ENCODE peak calls at places on chromosomes 5 and 9, in nine cellular contexts. One of them, this sample, is unnamed.

GRCh38 chr5:42836070-42836769 is 24.5 kb upstream of the SELENOP start:
- DNase-seq in spleen: no peak
- DNase-seq in GM23338: no peak
- DNase-seq in NCI-H460: no peak
- DNase-seq in NCI-H774: no peak
- DNase-seq in endothelial cell of umbilical vein: no peak
- DNase-seq in progenitor cell of endocrine pancreas: no peak
- DNase-seq in omental fat pad: no peak
- DNase-seq in left colon: no peak
- DNase-seq in this sample: no peak

GRCh38 chr9:98314381-98315066 is 59.1 kb upstream of the TBC1D2 start:
- DNase-seq in spleen: peak; percentile 25
- DNase-seq in left colon: no peak
- DNase-seq in NCI-H774: no peak
- DNase-seq in endothelial cell of umbilical vein: no peak
- DNase-seq in NCI-H460: peak; percentile 69
- DNase-seq in GM23338: no peak
- DNase-seq in omental fat pad: no peak
- DNase-seq in progenitor cell of endocrine pancreas: no peak
- DNase-seq in this sample: no peak

GRCh38 chr5:120794121-120794520 is 330.0 kb downstream of the PRR16 start:
- DNase-seq in progenitor cell of endocrine pancreas: no peak
- DNase-seq in left colon: no peak
- DNase-seq in omental fat pad: no peak
- DNase-seq in NCI-H460: no peak
- DNase-seq in spleen: no peak
- DNase-seq in GM23338: no peak
- DNase-seq in endothelial cell of umbilical vein: no peak
- DNase-seq in NCI-H774: no peak
- DNase-seq in this sample: no peak

GRCh38 chr9:134435527-134436355 is 109.5 kb downstream of the RXRA start:
- DNase-seq in spleen: no peak
- DNase-seq in left colon: no peak
- DNase-seq in GM23338: no peak
- DNase-seq in progenitor cell of endocrine pancreas: no peak
- DNase-seq in omental fat pad: no peak
- DNase-seq in NCI-H460: no peak
- DNase-seq in endothelial cell of umbilical vein: no peak
- DNase-seq in NCI-H774: no peak
- DNase-seq in this sample: no peak

GRCh38 chr5:134533115-134533815 is 7.8 kb downstream of the JADE2 start:
- DNase-seq in NCI-H774: no peak
- DNase-seq in endothelial cell of umbilical vein: no peak
- DNase-seq in spleen: peak; percentile 60
- DNase-seq in NCI-H460: no peak
- DNase-seq in left colon: no peak
- DNase-seq in GM23338: no peak
- DNase-seq in progenitor cell of endocrine pancreas: no peak
- DNase-seq in omental fat pad: no peak
- DNase-seq in this sample: peak; percentile 86

GRCh38 chr5:16579142-16579541 is 37.7 kb downstream of the RETREG1 start:
- DNase-seq in NCI-H460: no peak
- DNase-seq in NCI-H774: peak; percentile 47
- DNase-seq in omental fat pad: no peak
- DNase-seq in endothelial cell of umbilical vein: no peak
- DNase-seq in spleen: no peak
- DNase-seq in left colon: no peak
- DNase-seq in progenitor cell of endocrine pancreas: no peak
- DNase-seq in GM23338: no peak
- DNase-seq in this sample: no peak

GRCh38 chr9:98801562-98801961 is 5.2 kb upstream of the ANKS6 start:
- DNase-seq in omental fat pad: no peak
- DNase-seq in NCI-H774: no peak
- DNase-seq in spleen: no peak
- DNase-seq in left colon: no peak
- DNase-seq in endothelial cell of umbilical vein: no peak
- DNase-seq in NCI-H460: no peak
- DNase-seq in GM23338: no peak
- DNase-seq in progenitor cell of endocrine pancreas: no peak
- DNase-seq in this sample: no peak

GRCh38 chr9:134365791-134366222 is 39.6 kb downstream of the RXRA start:
- DNase-seq in progenitor cell of endocrine pancreas: no peak
- DNase-seq in GM23338: peak; percentile 35
- DNase-seq in NCI-H774: no peak
- DNase-seq in NCI-H460: no peak
- DNase-seq in left colon: no peak
- DNase-seq in spleen: no peak
- DNase-seq in endothelial cell of umbilical vein: no peak
- DNase-seq in omental fat pad: no peak
- DNase-seq in this sample: peak; percentile 72

GRCh38 chr9:131085370-131086122 is 10.8 kb upstream of the AIF1L start:
- DNase-seq in left colon: no peak
- DNase-seq in omental fat pad: no peak
- DNase-seq in NCI-H774: no peak
- DNase-seq in GM23338: no peak
- DNase-seq in endothelial cell of umbilical vein: no peak
- DNase-seq in spleen: no peak
- DNase-seq in progenitor cell of endocrine pancreas: no peak
- DNase-seq in NCI-H460: no peak
- DNase-seq in this sample: no peak

GRCh38 chr5:115329475-115329874 is 33.0 kb upstream of the CCDC112 start:
- DNase-seq in omental fat pad: no peak
- DNase-seq in left colon: no peak
- DNase-seq in progenitor cell of endocrine pancreas: no peak
- DNase-seq in spleen: no peak
- DNase-seq in NCI-H774: no peak
- DNase-seq in NCI-H460: no peak
- DNase-seq in endothelial cell of umbilical vein: no peak
- DNase-seq in GM23338: peak; percentile 89
- DNase-seq in this sample: no peak

GRCh38 chr5:1724822-1725602 is 74.6 kb downstream of the MRPL36 start:
- DNase-seq in NCI-H460: no peak
- DNase-seq in endothelial cell of umbilical vein: no peak
- DNase-seq in GM23338: peak; percentile 73
- DNase-seq in omental fat pad: no peak
- DNase-seq in spleen: no peak
- DNase-seq in NCI-H774: no peak
- DNase-seq in left colon: no peak
- DNase-seq in progenitor cell of endocrine pancreas: peak; percentile 10
- DNase-seq in this sample: no peak

GRCh38 chr5:150341331-150341730 is 16.2 kb upstream of the TCOF1 start:
- DNase-seq in progenitor cell of endocrine pancreas: no peak
- DNase-seq in endothelial cell of umbilical vein: no peak
- DNase-seq in omental fat pad: no peak
- DNase-seq in spleen: no peak
- DNase-seq in NCI-H774: no peak
- DNase-seq in NCI-H460: no peak
- DNase-seq in left colon: no peak
- DNase-seq in GM23338: no peak
- DNase-seq in this sample: no peak

GRCh38 chr9:93486269-93486668 is 32.9 kb upstream of the FAM120AOS start:
- DNase-seq in NCI-H460: no peak
- DNase-seq in progenitor cell of endocrine pancreas: no peak
- DNase-seq in endothelial cell of umbilical vein: no peak
- DNase-seq in left colon: no peak
- DNase-seq in GM23338: no peak
- DNase-seq in NCI-H774: no peak
- DNase-seq in spleen: no peak
- DNase-seq in omental fat pad: no peak
- DNase-seq in this sample: no peak

GRCh38 chr9:105858284-105858683 is 163.9 kb downstream of the TMEM38B start:
- DNase-seq in spleen: no peak
- DNase-seq in progenitor cell of endocrine pancreas: no peak
- DNase-seq in NCI-H460: no peak
- DNase-seq in NCI-H774: no peak
- DNase-seq in endothelial cell of umbilical vein: no peak
- DNase-seq in GM23338: no peak
- DNase-seq in left colon: no peak
- DNase-seq in omental fat pad: no peak
- DNase-seq in this sample: no peak

GRCh38 chr5:57842376-57843015 is 359.9 kb upstream of the ACTBL2 start:
- DNase-seq in progenitor cell of endocrine pancreas: no peak
- DNase-seq in left colon: no peak
- DNase-seq in endothelial cell of umbilical vein: peak; percentile 43
- DNase-seq in NCI-H460: no peak
- DNase-seq in NCI-H774: no peak
- DNase-seq in spleen: no peak
- DNase-seq in omental fat pad: no peak
- DNase-seq in GM23338: no peak
- DNase-seq in this sample: no peak

GRCh38 chr5:6728011-6728794 is 15.0 kb downstream of the TENT4A start:
- DNase-seq in omental fat pad: no peak
- DNase-seq in NCI-H460: no peak
- DNase-seq in NCI-H774: no peak
- DNase-seq in endothelial cell of umbilical vein: no peak
- DNase-seq in GM23338: peak; percentile 56
- DNase-seq in progenitor cell of endocrine pancreas: no peak
- DNase-seq in spleen: no peak
- DNase-seq in left colon: no peak
- DNase-seq in this sample: no peak

GRCh38 chr9:89138463-89139390 is 39.9 kb downstream of the SHC3 start:
- DNase-seq in left colon: no peak
- DNase-seq in progenitor cell of endocrine pancreas: no peak
- DNase-seq in NCI-H774: no peak
- DNase-seq in GM23338: no peak
- DNase-seq in omental fat pad: no peak
- DNase-seq in NCI-H460: no peak
- DNase-seq in endothelial cell of umbilical vein: peak; percentile 33
- DNase-seq in spleen: no peak
- DNase-seq in this sample: no peak

GRCh38 chr5:129622531-129622930 is 125.4 kb upstream of the MINAR2 start:
- DNase-seq in NCI-H460: no peak
- DNase-seq in endothelial cell of umbilical vein: no peak
- DNase-seq in omental fat pad: no peak
- DNase-seq in GM23338: no peak
- DNase-seq in progenitor cell of endocrine pancreas: no peak
- DNase-seq in left colon: no peak
- DNase-seq in NCI-H774: no peak
- DNase-seq in spleen: no peak
- DNase-seq in this sample: no peak

GRCh38 chr5:132493241-132493640 is 2.7 kb upstream of the IRF1 start:
- DNase-seq in left colon: peak; percentile 21
- DNase-seq in NCI-H460: no peak
- DNase-seq in progenitor cell of endocrine pancreas: no peak
- DNase-seq in endothelial cell of umbilical vein: no peak
- DNase-seq in GM23338: no peak
- DNase-seq in spleen: no peak
- DNase-seq in omental fat pad: no peak
- DNase-seq in NCI-H774: no peak
- DNase-seq in this sample: peak; percentile 3

GRCh38 chr9:104075801-104076753 is 18.0 kb upstream of the SMC2 start:
- DNase-seq in left colon: no peak
- DNase-seq in NCI-H774: no peak
- DNase-seq in omental fat pad: no peak
- DNase-seq in NCI-H460: no peak
- DNase-seq in GM23338: no peak
- DNase-seq in endothelial cell of umbilical vein: no peak
- DNase-seq in spleen: no peak
- DNase-seq in progenitor cell of endocrine pancreas: no peak
- DNase-seq in this sample: no peak

GRCh38 chr5:17248999-17249634 is 31.7 kb downstream of the BASP1 start:
- DNase-seq in NCI-H774: no peak
- DNase-seq in left colon: no peak
- DNase-seq in progenitor cell of endocrine pancreas: no peak
- DNase-seq in endothelial cell of umbilical vein: peak; percentile 65
- DNase-seq in GM23338: no peak
- DNase-seq in spleen: no peak
- DNase-seq in omental fat pad: no peak
- DNase-seq in NCI-H460: peak; percentile 87
- DNase-seq in this sample: no peak

GRCh38 chr9:20898885-20899554 is 132.4 kb downstream of the HACD4 start:
- DNase-seq in endothelial cell of umbilical vein: peak; percentile 70
- DNase-seq in left colon: no peak
- DNase-seq in NCI-H460: no peak
- DNase-seq in GM23338: no peak
- DNase-seq in NCI-H774: no peak
- DNase-seq in spleen: no peak
- DNase-seq in omental fat pad: no peak
- DNase-seq in progenitor cell of endocrine pancreas: no peak
- DNase-seq in this sample: no peak

GRCh38 chr9:84493284-84493947 is 152.9 kb upstream of the SLC28A3 start:
- DNase-seq in NCI-H774: no peak
- DNase-seq in left colon: no peak
- DNase-seq in omental fat pad: no peak
- DNase-seq in spleen: no peak
- DNase-seq in NCI-H460: no peak
- DNase-seq in endothelial cell of umbilical vein: no peak
- DNase-seq in GM23338: peak; percentile 39
- DNase-seq in progenitor cell of endocrine pancreas: no peak
- DNase-seq in this sample: no peak

GRCh38 chr5:159310492-159310891 is 19.8 kb downstream of the IL12B start:
- DNase-seq in omental fat pad: no peak
- DNase-seq in NCI-H460: no peak
- DNase-seq in endothelial cell of umbilical vein: no peak
- DNase-seq in progenitor cell of endocrine pancreas: peak; percentile 13
- DNase-seq in GM23338: peak; percentile 78
- DNase-seq in left colon: peak; percentile 48
- DNase-seq in spleen: peak; percentile 80
- DNase-seq in NCI-H774: no peak
- DNase-seq in this sample: no peak

GRCh38 chr9:127847155-127847463 is 7.3 kb downstream of the ENG start:
- DNase-seq in omental fat pad: no peak
- DNase-seq in endothelial cell of umbilical vein: peak; percentile 80
- DNase-seq in NCI-H460: no peak
- DNase-seq in left colon: no peak
- DNase-seq in NCI-H774: no peak
- DNase-seq in spleen: no peak
- DNase-seq in GM23338: no peak
- DNase-seq in progenitor cell of endocrine pancreas: no peak
- DNase-seq in this sample: no peak

GRCh38 chr9:95736370-95736769 is 139.1 kb upstream of the ERCC6L2 start:
- DNase-seq in progenitor cell of endocrine pancreas: no peak
- DNase-seq in NCI-H774: no peak
- DNase-seq in GM23338: peak; percentile 77
- DNase-seq in omental fat pad: no peak
- DNase-seq in endothelial cell of umbilical vein: no peak
- DNase-seq in left colon: no peak
- DNase-seq in spleen: no peak
- DNase-seq in NCI-H460: no peak
- DNase-seq in this sample: no peak

GRCh38 chr5:115602585-115603125 is 376 bp upstream of the TICAM2 start:
- DNase-seq in NCI-H774: no peak
- DNase-seq in NCI-H460: no peak
- DNase-seq in left colon: no peak
- DNase-seq in omental fat pad: no peak
- DNase-seq in progenitor cell of endocrine pancreas: no peak
- DNase-seq in GM23338: no peak
- DNase-seq in endothelial cell of umbilical vein: no peak
- DNase-seq in spleen: no peak
- DNase-seq in this sample: no peak

GRCh38 chr9:137320555-137321384 is 18.7 kb upstream of the NRARP start:
- DNase-seq in omental fat pad: peak; percentile 20
- DNase-seq in NCI-H460: no peak
- DNase-seq in progenitor cell of endocrine pancreas: no peak
- DNase-seq in GM23338: peak; percentile 65
- DNase-seq in spleen: peak; percentile 90
- DNase-seq in NCI-H774: no peak
- DNase-seq in left colon: no peak
- DNase-seq in endothelial cell of umbilical vein: peak; percentile 92
- DNase-seq in this sample: no peak